ENCODE peak calls at places on chromosomes 5 and 9, in seven cellular contexts. P, E, V, B, N, M and C are unnamed samples.

GRCh38 chr9:120265791-120266190 is 314.2 kb downstream of the CDK5RAP2 start:
- DNase-seq in N (no peak), M (no peak), B (no peak), E (no peak), V (no peak), P (no peak), C (no peak)

GRCh38 chr9:89408628-89409101 is 89.2 kb downstream of the SEMA4D start:
- DNase-seq in E (peak), N (no peak), B (no peak), V (no peak), M (no peak), P (no peak), C (no peak)

GRCh38 chr5:1105350-1106265 is 6.3 kb downstream of the SLC12A7 start:
- DNase-seq in B (no peak), N (no peak), M (no peak), E (no peak), P (no peak), V (no peak), C (no peak)

GRCh38 chr9:14358523-14358922 is 44.6 kb upstream of the NFIB start:
- DNase-seq in B (no peak), M (no peak), P (no peak), N (no peak), E (no peak), V (no peak), C (no peak)

GRCh38 chr5:84403773-84404172 is 19.1 kb upstream of the EDIL3 start:
- DNase-seq in P (no peak), V (no peak), M (no peak), N (peak), E (no peak), B (no peak), C (no peak)

GRCh38 chr9:81211741-81212140 is 477.6 kb downstream of the TLE1 start:
- DNase-seq in N (no peak), B (no peak), M (no peak), E (no peak), V (no peak), P (no peak), C (no peak)

GRCh38 chr5:60961685-60962084 is 16.7 kb downstream of the NDUFAF2 start:
- DNase-seq in N (no peak), E (no peak), V (no peak), B (no peak), P (no peak), M (no peak), C (no peak)

GRCh38 chr9:116298992-116299391 is 145.4 kb downstream of the PAPPA start:
- DNase-seq in E (no peak), P (no peak), B (no peak), V (no peak), N (no peak), M (no peak), C (no peak)

GRCh38 chr5:176859916-176860315 is 39.2 kb downstream of the HK3 start:
- DNase-seq in V (no peak), P (no peak), E (no peak), B (no peak), N (no peak), M (no peak), C (no peak)

GRCh38 chr5:137142371-137143243 is 356.5 kb downstream of the SPOCK1 start:
- DNase-seq in M (no peak), V (no peak), P (no peak), B (no peak), N (no peak), E (peak), C (no peak)

GRCh38 chr5:32475338-32476097 is 31.0 kb upstream of the ZFR start:
- DNase-seq in N (no peak), B (no peak), E (no peak), M (no peak), P (no peak), V (no peak), C (no peak)

GRCh38 chr5:133839721-133840120 is 128.7 kb downstream of the C5orf15 start:
- DNase-seq in V (no peak), N (no peak), P (peak), B (no peak), M (no peak), E (no peak), C (no peak)

GRCh38 chr9:36625006-36625600 is 52.4 kb downstream of the MELK start:
- DNase-seq in V (peak), P (peak), N (peak), B (peak), M (no peak), E (peak), C (no peak)

GRCh38 chr5:115815693-115816225 is 700 bp downstream of the CDO1 start:
- DNase-seq in V (peak), M (no peak), E (no peak), B (no peak), N (no peak), P (no peak), C (no peak)

GRCh38 chr5:87400305-87400899 is 12.3 kb downstream of the CCNH start:
- DNase-seq in M (peak), V (no peak), N (peak), E (no peak), B (no peak), P (no peak), C (no peak)

GRCh38 chr9:97803167-97804058 is 49.6 kb upstream of the FOXE1 start:
- DNase-seq in M (peak), N (peak), P (peak), V (peak), B (peak), E (peak), C (peak)

GRCh38 chr5:52693279-52693678 is 94.4 kb upstream of the ITGA1 start:
- DNase-seq in P (no peak), M (peak), V (peak), E (peak), B (no peak), N (no peak), C (no peak)

GRCh38 chr5:57841671-57842375 is 359.2 kb upstream of the ACTBL2 start:
- DNase-seq in M (no peak), N (peak), B (no peak), E (no peak), V (no peak), P (no peak), C (no peak)

GRCh38 chr5:66669862-66670195 is 73.6 kb downstream of the MAST4 start:
- DNase-seq in P (no peak), B (no peak), E (no peak), N (no peak), V (no peak), M (no peak), C (no peak)

GRCh38 chr9:134176599-134176968 is 12.2 kb upstream of the RNU6ATAC start:
- DNase-seq in N (no peak), V (no peak), B (no peak), P (no peak), M (no peak), E (no peak), C (no peak)

GRCh38 chr9:72579190-72579589 is 57.8 kb downstream of the TMC1 start:
- DNase-seq in P (no peak), E (peak), N (peak), M (no peak), B (no peak), V (no peak), C (peak)

GRCh38 chr9:95605826-95606555 is 89.2 kb upstream of the PTCH1 start:
- DNase-seq in P (no peak), M (no peak), N (no peak), V (no peak), B (no peak), E (no peak), C (no peak)

GRCh38 chr9:6680797-6681146 is 35.2 kb upstream of the GLDC start:
- DNase-seq in P (peak), M (no peak), N (no peak), B (peak), V (no peak), E (peak), C (peak)

DNA sequence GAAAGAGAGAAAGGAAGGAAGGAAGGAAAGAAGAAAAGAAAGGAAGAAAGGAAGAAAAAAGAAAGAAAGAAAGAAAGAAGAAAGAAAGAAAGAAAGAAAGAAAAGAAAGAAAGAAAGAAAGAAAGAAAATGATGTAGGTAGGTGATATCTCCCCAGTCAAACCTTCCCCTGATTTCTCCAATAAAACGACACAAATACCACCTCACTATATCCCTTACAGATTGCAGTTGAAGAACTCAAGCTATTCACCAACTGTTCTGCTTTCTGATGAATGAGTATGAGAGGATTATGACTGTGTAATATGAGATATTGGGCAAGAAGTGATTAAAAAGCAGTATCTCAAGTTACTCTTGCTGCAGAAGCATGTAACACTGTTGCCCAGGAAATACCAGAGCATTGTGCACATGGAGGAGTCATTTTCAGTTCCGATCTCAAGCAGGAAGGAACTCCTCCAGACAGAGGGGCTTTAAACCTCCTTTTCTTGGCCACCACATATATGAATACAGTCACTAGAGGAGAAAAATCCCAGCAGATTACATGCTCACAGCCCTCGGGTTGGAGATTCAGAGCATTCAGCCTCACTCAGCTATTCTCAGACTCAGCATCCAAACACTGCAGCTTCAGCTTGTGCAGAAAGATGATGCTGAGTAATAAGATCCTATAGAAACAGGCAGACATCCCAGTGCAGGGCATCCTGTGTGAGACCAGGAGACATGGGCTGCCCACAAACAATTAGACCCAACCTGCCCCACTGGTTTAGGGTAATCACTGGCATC is 61.4 kb downstream of the UGCG start:
- DNase-seq in N (no peak), M (peak), P (no peak), V (no peak), E (no peak), B (no peak), C (no peak)
- H3K4me3 ChIP-seq in N (no peak), M (no peak), P (peak), V (no peak), E (no peak), B (no peak), C (no peak)

GRCh38 chr9:114096041-114096511 is 3.0 kb downstream of the KIF12 start:
- DNase-seq in N (no peak), P (no peak), B (no peak), E (no peak), M (no peak), V (no peak), C (no peak)
- TF ChIP-seq CTCF in N (peak), P (no peak), B (no peak), E (no peak), M (peak), V (no peak), C (no peak)

DNA sequence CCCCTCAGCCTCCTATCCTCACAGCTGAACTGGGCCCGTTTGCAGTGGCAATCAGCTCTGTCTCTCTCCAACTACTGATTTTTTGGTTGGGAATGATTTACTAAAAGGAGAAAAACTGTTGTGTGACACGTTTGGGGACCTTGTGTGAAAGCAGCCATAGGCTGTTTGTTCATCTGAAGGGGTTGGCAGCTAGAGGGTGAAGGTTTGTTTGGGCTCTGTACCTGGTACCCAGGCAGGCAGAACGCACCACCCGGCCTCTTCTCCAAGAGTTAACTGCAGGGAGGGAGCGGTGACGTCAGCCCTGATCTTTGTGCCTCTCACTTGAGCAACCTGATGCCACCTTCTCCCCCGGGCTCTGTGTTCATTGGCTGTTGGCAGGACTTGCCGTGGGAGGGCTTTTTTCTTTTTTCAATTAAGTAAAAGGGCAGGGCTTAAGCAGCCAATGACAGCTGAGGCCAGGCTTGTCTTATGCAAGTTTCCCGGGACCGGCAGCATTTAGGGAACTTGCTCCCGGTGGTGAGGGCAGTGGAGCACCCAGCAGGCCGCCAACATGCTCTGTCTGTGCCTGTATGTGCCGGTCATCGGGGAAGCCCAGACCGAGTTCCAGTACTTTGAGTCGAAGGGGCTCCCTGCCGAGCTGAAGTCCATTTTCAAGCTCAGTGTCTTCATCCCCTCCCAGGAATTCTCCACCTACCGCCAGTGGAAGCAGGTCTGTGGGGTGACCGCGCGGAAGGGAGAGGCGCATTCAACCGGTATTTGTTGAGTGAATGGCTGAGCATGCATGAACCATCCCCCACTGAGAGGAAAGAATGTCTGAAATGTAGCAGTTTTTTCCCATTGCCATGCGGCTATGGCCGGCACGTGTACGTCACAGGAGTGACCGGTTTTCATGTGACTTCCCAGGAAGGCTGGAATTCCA is 29.3 kb downstream of the PTGES2 start:
- DNase-seq in M (no peak), P (peak), B (peak), E (peak), N (peak), V (peak), C (peak)
- H3K27ac ChIP-seq in M (no peak), P (peak), B (peak), E (peak), N (peak), V (peak), C (peak)

DNA sequence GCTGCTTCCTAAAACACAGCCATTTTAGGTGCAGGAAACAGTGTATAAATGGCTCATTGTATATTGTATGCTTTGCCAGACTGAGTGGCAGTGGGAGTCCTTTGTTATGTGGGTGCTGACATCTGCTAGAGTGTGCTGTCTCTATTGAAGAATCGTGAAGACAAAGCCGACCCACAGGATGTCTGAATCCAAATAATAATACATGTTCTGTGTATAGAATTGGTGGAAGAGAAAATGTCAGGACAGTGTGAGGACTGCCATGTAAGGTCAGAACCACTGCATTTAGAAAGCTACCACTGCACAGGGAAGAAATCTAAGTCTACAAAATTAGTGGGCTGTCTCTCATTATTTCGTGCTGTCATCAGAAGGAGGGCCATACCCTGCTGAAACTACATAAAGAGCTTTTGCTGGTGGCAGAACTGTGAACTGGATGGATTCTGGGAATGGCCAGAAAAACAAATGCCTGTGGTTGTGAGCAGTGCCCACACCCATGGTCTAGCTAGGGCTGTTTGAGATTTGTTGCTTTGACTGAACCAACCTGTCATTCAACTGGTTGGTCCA is 2.5 kb downstream of the IL7R start:
- DNase-seq in E (no peak), M (peak), P (no peak), B (no peak), N (no peak), V (no peak), C (no peak)
- H3K4me3 ChIP-seq in E (no peak), M (peak), P (no peak), B (no peak), N (no peak), V (no peak), C (no peak)

GRCh38 chr9:130174025-130174424 is 1.8 kb downstream of the NCS1 start:
- DNase-seq in V (no peak), M (no peak), N (no peak), B (no peak), E (no peak), P (no peak), C (no peak)

GRCh38 chr9:130172161-130172857 is at the start of gene NCS1:
- DNase-seq in V (peak), P (peak), B (peak), N (peak), E (peak), M (no peak), C (peak)

GRCh38 chr9:130174920-130175321 is 2.7 kb downstream of the NCS1 start:
- DNase-seq in E (no peak), V (peak), P (no peak), B (no peak), N (no peak), M (no peak), C (no peak)

GRCh38 chr9:130172858-130173461 is 756 bp downstream of the NCS1 start:
- DNase-seq in B (no peak), P (no peak), V (peak), M (no peak), N (no peak), E (peak), C (no peak)

GRCh38 chr9:130173462-130173876 is 1.3 kb downstream of the NCS1 start:
- DNase-seq in V (no peak), N (no peak), B (no peak), E (no peak), P (no peak), M (no peak), C (no peak)
- TF ChIP-seq CTCF in V (no peak), N (no peak), B (no peak), E (no peak), P (no peak), M (no peak), C (no peak)

DNA sequence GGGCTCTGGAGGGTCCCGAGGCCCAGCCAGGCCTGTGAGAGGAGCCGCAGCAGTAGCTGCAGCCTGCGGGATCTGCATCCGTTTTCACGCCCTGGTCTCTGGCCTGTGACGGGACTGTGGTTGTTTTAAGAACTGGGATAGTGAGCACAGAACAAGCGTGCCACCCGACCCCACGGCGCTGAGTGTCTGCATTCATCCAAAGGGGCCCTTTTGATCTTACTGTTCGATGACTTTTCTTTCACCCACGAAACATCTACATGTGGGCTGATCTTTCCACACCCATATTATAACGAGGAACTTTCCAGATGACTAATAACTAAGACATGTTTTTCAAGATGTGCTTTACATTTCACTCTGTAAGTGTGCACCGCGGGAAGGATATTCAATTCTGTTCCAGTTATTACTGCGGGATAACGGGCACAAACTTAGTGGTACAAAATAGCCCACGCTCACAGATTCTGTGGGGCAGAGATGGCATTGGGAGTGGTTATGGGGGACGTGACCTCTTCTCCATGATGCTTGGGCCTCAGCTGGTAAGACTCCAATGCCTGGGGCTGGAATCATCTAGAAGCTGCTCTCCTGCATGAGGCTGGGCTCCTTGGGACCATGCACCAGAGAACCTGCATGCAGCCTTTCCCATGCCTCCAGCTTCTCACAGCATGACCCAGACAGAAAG is 165.0 kb downstream of the SYK start:
- DNase-seq in B (no peak), M (no peak), N (no peak), V (no peak), E (peak), P (no peak), C (no peak)
- H3K27ac ChIP-seq in B (no peak), M (no peak), N (no peak), V (no peak), E (peak), P (no peak), C (no peak)

GRCh38 chr5:122076023-122076422 is 2.0 kb downstream of the LOX start:
- DNase-seq in M (no peak), V (no peak), B (no peak), E (no peak), P (no peak), N (no peak), C (no peak)
- H3K4me3 ChIP-seq in M (no peak), V (peak), B (no peak), E (peak), P (peak), N (no peak), C (peak)

DNA sequence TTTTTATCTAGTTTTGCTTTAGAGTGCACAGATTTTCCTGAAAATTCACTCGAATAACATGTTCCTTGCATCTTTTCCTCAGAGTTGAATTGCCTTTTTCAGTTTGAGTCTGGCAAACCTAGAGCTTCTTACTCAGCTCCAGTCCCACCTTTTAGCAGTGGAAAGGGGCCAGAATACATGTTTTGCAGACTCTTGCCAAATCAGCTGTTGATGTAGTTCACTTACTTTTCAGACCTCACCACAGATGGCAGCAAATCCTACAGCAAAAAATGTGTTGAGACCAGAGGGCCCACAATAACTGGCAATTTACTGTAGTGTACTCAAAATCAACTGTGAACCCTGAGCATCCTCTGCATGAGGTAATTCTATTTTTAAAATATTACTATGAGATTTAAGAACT is 545.2 kb upstream of the ACO1 start:
- DNase-seq in M (no peak), P (no peak), V (no peak), N (no peak), B (no peak), E (no peak), C (no peak)
- TF ChIP-seq CTCF in M (no peak), P (no peak), V (no peak), N (peak), B (no peak), E (no peak), C (no peak)